ENCODE peak calls at places on chromosomes 6 and 20, in six cellular contexts. C, P, S, Y, G and O are unnamed samples.

GRCh38 chr6:136763255-136763654 is 29.0 kb downstream of the MAP3K5 start:
- DNase-seq in Y (no peak), S (no peak), G (no peak), P (no peak), C (no peak), O (no peak)

GRCh38 chr20:12394786-12395185 is 477.1 kb downstream of the BTBD3 start:
- DNase-seq in G (no peak), S (no peak), Y (no peak), C (no peak), P (no peak), O (no peak)

GRCh38 chr6:112231609-112232060 is 22.7 kb downstream of the LAMA4 start:
- DNase-seq in Y (no peak), S (no peak), P (no peak), G (no peak), C (no peak), O (no peak)

GRCh38 chr6:3195695-3196497 is 31.6 kb downstream of the TUBB2B start:
- DNase-seq in Y (peak; percentile 31), C (no peak), P (no peak), S (no peak), G (no peak), O (no peak)

GRCh38 chr6:105815657-105816555 is 270.2 kb upstream of the PRDM1 start:
- DNase-seq in S (no peak), P (no peak), Y (no peak), G (no peak), C (no peak), O (no peak)

GRCh38 chr20:36496707-36497669 is 44.3 kb upstream of the MYL9 start:
- DNase-seq in P (no peak), S (no peak), C (no peak), G (no peak), Y (no peak), O (no peak)

GRCh38 chr6:43953794-43954310 is 173.4 kb downstream of the MRPL14 start:
- DNase-seq in Y (no peak), G (peak; percentile 74), S (no peak), C (peak; percentile 58), P (no peak), O (peak; percentile 84)

GRCh38 chr6:156557269-156557885 is 219.8 kb upstream of the ARID1B start:
- DNase-seq in G (no peak), S (no peak), P (no peak), C (no peak), Y (no peak), O (no peak)

GRCh38 chr6:69936674-69937363 is 70.5 kb downstream of the COL19A1 start:
- DNase-seq in P (no peak), Y (no peak), C (no peak), G (no peak), S (no peak), O (no peak)

GRCh38 chr20:15278041-15278440 is 940.6 kb upstream of the FLRT3 start:
- DNase-seq in C (no peak), G (no peak), P (no peak), S (peak; percentile 12), Y (no peak), O (no peak)

GRCh38 chr6:36986704-36987047 is 680 bp upstream of the MTCH1 start:
- DNase-seq in P (no peak), C (no peak), G (no peak), Y (no peak), S (no peak), O (no peak)

GRCh38 chr6:12637960-12638641 is 78.5 kb upstream of the PHACTR1 start:
- DNase-seq in C (peak; percentile 31), Y (peak; percentile 2), P (peak; percentile 24), S (peak; percentile 34), G (peak; percentile 78), O (peak; percentile 51)

GRCh38 chr20:50519036-50519780 is 9.0 kb downstream of the PTPN1 start:
- DNase-seq in G (no peak), S (no peak), Y (no peak), C (no peak), P (no peak), O (no peak)

GRCh38 chr6:51495016-51495805 is 592.2 kb downstream of the PKHD1 start:
- DNase-seq in S (no peak), Y (no peak), C (no peak), P (no peak), G (no peak), O (peak; percentile 59)

GRCh38 chr6:148455225-148455624 is 112.6 kb downstream of the SASH1 start:
- DNase-seq in Y (no peak), S (no peak), C (no peak), G (no peak), P (no peak), O (peak; percentile 33)

GRCh38 chr20:36890586-36890985 is 14.6 kb downstream of the TLDC2 start:
- DNase-seq in P (no peak), S (no peak), Y (no peak), C (no peak), G (no peak), O (no peak)

GRCh38 chr6:165617528-165617927 is 45.5 kb downstream of the PDE10A start:
- DNase-seq in Y (no peak), C (no peak), P (no peak), S (no peak), G (no peak), O (peak; percentile 35)

GRCh38 chr6:99334526-99335127 is 14.8 kb downstream of the FAXC start:
- DNase-seq in S (peak; percentile 51), Y (peak; percentile 26), G (no peak), C (no peak), P (no peak), O (peak; percentile 26)

GRCh38 chr20:37992802-37993538 is 40.3 kb downstream of the TTI1 start:
- DNase-seq in S (peak; percentile 91), P (no peak), Y (peak; percentile 51), G (no peak), C (peak; percentile 26), O (peak; percentile 60)

GRCh38 chr6:157520986-157521664 is 140.1 kb downstream of the ZDHHC14 start:
- DNase-seq in P (no peak), S (no peak), C (no peak), G (no peak), Y (no peak), O (peak; percentile 17)

GRCh38 chr6:146113055-146113623 is 84.3 kb downstream of the GRM1 start:
- DNase-seq in C (no peak), G (no peak), P (no peak), S (no peak), Y (no peak), O (no peak)

GRCh38 chr6:64034840-64035656 is 399.4 kb downstream of the PHF3 start:
- DNase-seq in Y (no peak), C (no peak), S (peak; percentile 76), G (no peak), P (no peak), O (no peak)

GRCh38 chr20:37567671-37568588 is 40.3 kb upstream of the BLCAP start:
- DNase-seq in P (no peak), C (no peak), G (peak; percentile 20), Y (no peak), S (peak; percentile 43), O (no peak)

GRCh38 chr20:2799688-2800589 is 488 bp downstream of the CPXM1 start:
- DNase-seq in C (no peak), P (no peak), S (no peak), Y (no peak), G (no peak), O (no peak)

GRCh38 chr6:16130932-16131387 is 2.1 kb downstream of the MYLIP start:
- DNase-seq in S (peak; percentile 49), G (no peak), P (no peak), C (no peak), Y (peak; percentile 21), O (no peak)

GRCh38 chr6:139550361-139550760 is 175.9 kb upstream of the CITED2 start:
- DNase-seq in C (no peak), G (no peak), S (no peak), P (no peak), Y (no peak), O (no peak)